ENCODE peak calls at places on chromosomes 4 and X, in four cellular contexts. D, W, X and O are unnamed samples.

GRCh38 chr4:36255575-36255974 is 11.3 kb upstream of the ARAP2 start:
- DNase-seq in D (no peak), W (no peak), X (no peak), O (no peak)

GRCh38 chrX:23493941-23494374 is 159.3 kb downstream of the PTCHD1 start:
- DNase-seq in W (no peak), X (no peak), D (no peak), O (no peak)

GRCh38 chr4:61493470-61493869 is 293.3 kb downstream of the ADGRL3 start:
- DNase-seq in X (no peak), D (no peak), W (no peak), O (no peak)

GRCh38 chr4:114562176-114562904 is 36.3 kb upstream of the UGT8 start:
- DNase-seq in D (no peak), W (no peak), X (no peak), O (no peak)

GRCh38 chr4:152385551-152385950 is 150.3 kb downstream of the FBXW7 start:
- DNase-seq in D (no peak), X (peak), W (no peak), O (peak)

GRCh38 chr4:48033825-48034413 is 17.3 kb downstream of the NIPAL1 start:
- DNase-seq in W (no peak), D (no peak), X (no peak), O (peak)

GRCh38 chr4:102815981-102816380 is 11.4 kb downstream of the UBE2D3 start:
- DNase-seq in D (no peak), X (peak), W (no peak), O (peak)

GRCh38 chr4:13992975-13993495 is 365.5 kb upstream of the BOD1L1 start:
- DNase-seq in X (peak), W (no peak), D (no peak), O (peak)

GRCh38 chr4:2832309-2832980 is 11.2 kb upstream of the ADD1 start:
- DNase-seq in D (no peak), W (peak), X (no peak), O (no peak)

GRCh38 chr4:76689079-76689817 is 208.7 kb downstream of the SOWAHB start:
- DNase-seq in X (no peak), W (no peak), D (no peak), O (peak)

GRCh38 chr4:173527103-173527876 is 2.7 kb downstream of the HAND2 start:
- DNase-seq in D (no peak), X (no peak), W (no peak), O (peak)

GRCh38 chr4:167210166-167210565 is 24.1 kb downstream of the SPOCK3 start:
- DNase-seq in D (no peak), X (no peak), W (no peak), O (no peak)

GRCh38 chrX:97332963-97333362 is 449.3 kb downstream of the RPA4 start:
- DNase-seq in D (no peak), W (no peak), X (no peak), O (peak)

GRCh38 chr4:8735236-8736082 is 136.2 kb downstream of the HMX1 start:
- DNase-seq in W (no peak), X (no peak), D (no peak), O (no peak)

GRCh38 chr4:103075435-103075893 is 1.1 kb downstream of the SLC9B2 start:
- DNase-seq in D (no peak), X (peak), W (no peak), O (peak)

GRCh38 chr4:7161721-7162214 is 30.6 kb upstream of the SORCS2 start:
- DNase-seq in D (no peak), W (peak), X (peak), O (peak)

GRCh38 chr4:53235547-53235946 is 130.3 kb downstream of the SCFD2 start:
- DNase-seq in D (no peak), W (no peak), X (no peak), O (no peak)

GRCh38 chrX:7074135-7074907 is 73.2 kb upstream of the STS start:
- DNase-seq in W (no peak), D (no peak), X (peak), O (no peak)

GRCh38 chrX:5051831-5052491 is 1176.7 kb downstream of the NLGN4X start:
- DNase-seq in W (no peak), D (peak), X (peak), O (peak)

GRCh38 chr4:159401791-159402380 is 299.0 kb downstream of the RAPGEF2 start:
- DNase-seq in X (peak), W (no peak), D (no peak), O (peak)

GRCh38 chr4:40316782-40317635 is 18.1 kb upstream of the CHRNA9 start:
- DNase-seq in X (peak), W (no peak), D (no peak), O (peak)

GRCh38 chr4:121256346-121256745 is 92.2 kb upstream of the TNIP3 start:
- DNase-seq in W (no peak), D (no peak), X (peak), O (peak)

GRCh38 chrX:107448625-107449468 is 605 bp upstream of the FRMPD3 start:
- DNase-seq in W (no peak), X (no peak), D (no peak), O (no peak)

GRCh38 chr4:143377635-143378099 is 41.0 kb downstream of the GAB1 start:
- DNase-seq in W (no peak), D (no peak), X (no peak), O (no peak)

GRCh38 chr4:143374771-143375170 is 38.1 kb downstream of the GAB1 start:
- DNase-seq in W (no peak), D (no peak), X (no peak), O (no peak)

GRCh38 chr4:143372093-143372915 is 35.6 kb downstream of the GAB1 start:
- DNase-seq in X (no peak), D (no peak), W (no peak), O (no peak)

GRCh38 chr4:143380651-143381050 is 44.0 kb downstream of the GAB1 start:
- DNase-seq in W (no peak), X (peak), D (no peak), O (no peak)

DNA sequence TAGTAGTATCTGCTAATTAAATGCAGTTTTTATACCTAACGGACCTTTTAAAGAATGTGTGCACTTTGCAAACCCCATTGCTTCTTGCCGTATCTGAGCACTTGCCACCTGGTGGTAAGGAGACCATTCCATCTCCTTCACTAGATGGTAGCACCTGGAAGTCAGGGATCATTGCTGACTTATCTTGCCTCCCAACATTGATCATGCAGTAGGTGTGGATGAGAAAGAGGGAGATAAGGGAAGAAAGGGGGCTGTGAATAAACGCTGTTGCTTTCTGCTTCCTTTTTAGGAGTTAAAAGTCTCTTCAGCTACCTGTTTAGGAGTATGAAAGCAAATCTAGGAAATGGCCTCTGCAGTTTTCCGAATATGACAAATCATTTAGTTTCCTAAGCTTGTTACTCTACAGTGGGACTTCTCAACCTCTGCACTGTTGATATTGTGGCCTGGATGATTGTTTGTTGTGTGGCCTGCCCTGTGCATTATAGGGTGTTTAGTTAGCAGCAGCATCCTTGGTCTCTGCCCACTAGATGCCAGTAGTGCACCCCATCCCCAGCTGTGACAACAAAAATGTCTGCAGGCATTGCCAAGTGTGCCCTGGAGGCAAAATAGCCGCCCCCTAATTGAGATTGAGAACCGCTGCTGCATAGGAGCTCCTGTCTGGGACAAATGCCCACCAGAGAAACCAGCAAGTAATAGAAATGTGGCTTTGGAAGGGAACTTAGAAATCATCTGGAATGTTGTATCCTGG is 38.8 kb downstream of the GAB1 start:
- DNase-seq in W (no peak), X (peak), D (no peak), O (peak)
- TF ChIP-seq CTCF in W (peak), X (peak), D (peak), O (peak)

GRCh38 chr4:37908488-37909343 is 17.8 kb downstream of the TBC1D1 start:
- DNase-seq in D (no peak), W (no peak), X (peak), O (peak)
- H3K4me3 ChIP-seq in D (peak), W (no peak), X (no peak), O (no peak)

GRCh38 chrX:12702509-12703091 is 88.6 kb upstream of the PRPS2 start:
- DNase-seq in W (no peak), X (no peak), D (no peak), O (no peak)
- TF ChIP-seq CTCF in W (no peak), X (peak), D (no peak), O (peak)

GRCh38 chrX:9953396-9953795 is 13.8 kb upstream of the CLDN34 start:
- DNase-seq in W (no peak), X (no peak), D (no peak), O (no peak)

GRCh38 chrX:9955506-9955905 is 11.7 kb upstream of the CLDN34 start:
- DNase-seq in D (no peak), X (peak), W (no peak), O (peak)

GRCh38 chrX:9957743-9958142 is 9.4 kb upstream of the CLDN34 start:
- DNase-seq in X (no peak), W (no peak), D (no peak), O (no peak)

GRCh38 chrX:9961750-9962149 is 5.4 kb upstream of the CLDN34 start:
- DNase-seq in W (no peak), D (no peak), X (no peak), O (no peak)

DNA sequence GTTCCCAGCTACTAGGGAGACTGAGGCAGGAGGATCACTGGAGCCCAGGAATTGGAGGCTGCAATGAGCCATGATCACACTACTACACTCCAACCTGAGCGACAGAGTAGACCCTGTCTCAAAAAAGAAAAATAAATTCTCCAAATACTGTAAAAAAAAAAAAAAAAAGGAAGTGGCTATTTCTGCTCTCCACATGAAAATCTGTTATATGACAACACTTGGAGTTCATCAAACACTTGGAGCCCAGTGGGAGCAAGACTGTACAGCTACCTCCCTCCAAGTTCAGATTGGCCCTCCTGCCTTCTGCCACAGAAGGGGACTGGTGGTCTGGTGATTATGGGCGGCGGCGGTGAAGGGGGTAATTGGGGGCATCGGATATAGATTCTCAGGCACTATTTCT is 9.0 kb upstream of the CLDN34 start:
- DNase-seq in X (no peak), W (no peak), D (no peak), O (no peak)
- H3K4me3 ChIP-seq in X (no peak), W (no peak), D (no peak), O (no peak)